ENCODE peak calls at places on chromosomes 4 and X, in nine cellular contexts. F is H9; K is cardiac muscle cell; U is Ammon's horn; C is SHP77; D is HuH-7.5; H is LNCaP clone FGC; V is DMS 273 treated with DMSO at 0.1 percent for 48 hours; J is activated CD4-positive, alpha-beta T cell treated with anti-CD3 and anti-CD28 coated beads for 36 hours. S is an unnamed sample.

GRCh38 chrX:70973221-70973620 is 42.3 kb upstream of the SLC7A3 start:
- DNase-seq in U (no peak), V (no peak), C (no peak), F (no peak), J (no peak), H (no peak), D (no peak), K (no peak), S (no peak)

GRCh38 chr4:55116450-55116849 is 8.9 kb downstream of the KDR start:
- DNase-seq in V (no peak), U (no peak), J (no peak), H (no peak), C (no peak), K (peak; percentile 84), F (no peak), D (no peak), S (no peak)

GRCh38 chrX:63686878-63687714 is 97.9 kb downstream of the ARHGEF9 start:
- DNase-seq in U (no peak), C (no peak), K (peak; percentile 62), H (no peak), V (no peak), D (no peak), F (peak; percentile 26), J (peak; percentile 12), S (no peak)

GRCh38 chr4:107366016-107366415 is 329.9 kb upstream of the DKK2 start:
- DNase-seq in F (no peak), K (no peak), J (no peak), D (no peak), C (no peak), U (no peak), H (no peak), V (no peak), S (no peak)

GRCh38 chr4:155208258-155209054 is at the start of gene NPY2R:
- DNase-seq in V (no peak), K (no peak), C (no peak), U (no peak), F (peak; percentile 78), H (no peak), D (no peak), J (no peak), S (peak; percentile 77)

GRCh38 chr4:7933631-7934510 is 5.8 kb downstream of the AFAP1 start:
- DNase-seq in D (no peak), U (no peak), J (no peak), V (no peak), K (peak; percentile 56), C (no peak), H (no peak), F (no peak), S (no peak)

GRCh38 chrX:151703487-151703886 is 8.2 kb downstream of the PRRG3 start:
- DNase-seq in C (no peak), F (no peak), K (no peak), V (no peak), J (no peak), U (no peak), D (no peak), H (no peak), S (peak; percentile 80)

GRCh38 chrX:53441531-53442321 is 7.6 kb upstream of the HSD17B10 start:
- DNase-seq in C (peak; percentile 98), J (peak; percentile 86), H (peak; percentile 39), D (peak; percentile 88), U (peak; percentile 72), F (peak; percentile 88), K (peak; percentile 74), V (peak; percentile 68), S (peak; percentile 87)

GRCh38 chr4:86771141-86771540 is 78.0 kb downstream of the SLC10A6 start:
- DNase-seq in D (no peak), C (no peak), J (no peak), F (no peak), U (no peak), K (no peak), V (no peak), H (no peak), S (no peak)

GRCh38 chr4:77358315-77358928 is 201.4 kb downstream of the CCNG2 start:
- DNase-seq in C (peak; percentile 20), U (peak; percentile 60), K (peak; percentile 52), V (no peak), F (peak; percentile 38), H (peak; percentile 3), J (peak; percentile 10), D (peak; percentile 10), S (no peak)

GRCh38 chr4:14792702-14793227 is 209.5 kb upstream of the CPEB2 start:
- DNase-seq in F (no peak), V (no peak), J (no peak), D (no peak), K (no peak), H (no peak), C (no peak), U (no peak), S (no peak)

GRCh38 chrX:40047485-40047884 is 50.3 kb downstream of the BCOR start:
- DNase-seq in F (no peak), H (no peak), C (no peak), J (no peak), V (no peak), D (no peak), U (no peak), K (no peak), S (no peak)

GRCh38 chr4:111943796-111944203 is 201.5 kb upstream of the FAM241A start:
- DNase-seq in K (peak; percentile 31), J (peak; percentile 22), U (no peak), D (no peak), H (peak; percentile 35), F (peak; percentile 72), V (no peak), C (peak; percentile 35), S (no peak)

GRCh38 chrX:136725446-136726104 is 55.2 kb downstream of the ARHGEF6 start:
- DNase-seq in D (no peak), F (no peak), U (no peak), H (no peak), K (peak; percentile 75), C (no peak), J (no peak), V (no peak), S (no peak)

GRCh38 chrX:40201486-40201885 is 103.7 kb upstream of the BCOR start:
- DNase-seq in K (no peak), J (peak; percentile 28), V (no peak), C (no peak), H (no peak), D (no peak), F (no peak), U (no peak), S (no peak)

GRCh38 chr4:114417214-114417613 is 181.4 kb upstream of the UGT8 start:
- DNase-seq in F (no peak), D (no peak), K (no peak), U (no peak), J (no peak), V (no peak), C (no peak), H (no peak), S (no peak)

GRCh38 chrX:15359701-15360100 is 24.4 kb upstream of the PIGA start:
- DNase-seq in U (no peak), C (no peak), H (no peak), K (peak; percentile 39), F (no peak), D (no peak), J (no peak), V (no peak), S (no peak)

GRCh38 chrX:69546417-69546816 is 42.3 kb downstream of the NALF2 start:
- DNase-seq in J (no peak), F (peak; percentile 72), C (peak; percentile 33), U (no peak), H (no peak), V (no peak), D (no peak), K (no peak), S (no peak)

GRCh38 chrX:120568047-120568446 is 7.3 kb upstream of the CUL4B start:
- DNase-seq in J (no peak), C (no peak), F (no peak), V (no peak), H (no peak), K (no peak), U (no peak), D (peak; percentile 13), S (no peak)

GRCh38 chr4:169987327-169988228 is 38.6 kb downstream of the MFAP3L start:
- DNase-seq in U (no peak), D (no peak), F (no peak), J (no peak), V (no peak), K (no peak), H (no peak), C (no peak), S (no peak)

GRCh38 chr4:15145709-15146108 is 143.4 kb downstream of the CPEB2 start:
- DNase-seq in J (no peak), C (no peak), V (no peak), K (no peak), F (no peak), U (no peak), H (peak; percentile 73), D (no peak), S (no peak)

GRCh38 chr4:100188829-100189228 is 1.4 kb downstream of the DDIT4L start:
- DNase-seq in C (no peak), F (no peak), D (no peak), J (peak; percentile 31), U (no peak), H (no peak), V (no peak), K (no peak), S (no peak)